ENCODE peak calls at places on chromosome 3, in eight cellular contexts. P is occipital lobe, Y is EL, R is GM18507, G is foreskin keratinocyte, E is NCI-H1436, O is type B pancreatic cell, B is hepatocyte. M is an unnamed sample.

GRCh38 chr3:32421991-32422859 is 30.6 kb downstream of the CMTM7 start:
- DNase-seq in P (no peak), Y (peak), R (no peak), G (peak), E (no peak), O (no peak), B (no peak), M (peak)

GRCh38 chr3:33196538-33196937 is 22.1 kb downstream of the SUSD5 start:
- DNase-seq in P (no peak), Y (no peak), R (no peak), G (no peak), E (no peak), O (no peak), B (peak), M (no peak)

GRCh38 chr3:124322309-124322880 is 330.5 kb upstream of the ROPN1 start:
- DNase-seq in P (no peak), Y (no peak), R (no peak), G (no peak), E (no peak), O (no peak), B (no peak), M (no peak)

GRCh38 chr3:61847784-61848462 is 286.6 kb downstream of the PTPRG start:
- DNase-seq in P (peak), Y (peak), R (no peak), G (no peak), E (no peak), O (no peak), B (peak), M (no peak)

GRCh38 chr3:111577798-111578685 is 17.1 kb downstream of the ZBED2 start:
- DNase-seq in P (no peak), Y (peak), R (no peak), G (peak), E (peak), O (no peak), B (peak), M (no peak)

GRCh38 chr3:109707642-109708041 is 370.3 kb upstream of the DPPA4 start:
- DNase-seq in P (no peak), Y (peak), R (no peak), G (no peak), E (no peak), O (no peak), B (no peak), M (no peak)

GRCh38 chr3:22089284-22089683 is 338.3 kb upstream of the ZNF385D start:
- DNase-seq in P (no peak), Y (peak), R (peak), G (peak), E (no peak), O (no peak), B (peak), M (no peak)

GRCh38 chr3:11915621-11916417 is 69.1 kb upstream of the TAMM41 start:
- DNase-seq in P (no peak), Y (no peak), R (no peak), G (no peak), E (no peak), O (peak), B (no peak), M (no peak)

GRCh38 chr3:194268659-194269487 is 82.3 kb downstream of the CPN2 start:
- DNase-seq in P (no peak), Y (no peak), R (no peak), G (no peak), E (no peak), O (no peak), B (no peak), M (no peak)

GRCh38 chr3:197750863-197751737 is 1.4 kb downstream of the FYTTD1 start:
- DNase-seq in P (peak), Y (peak), R (no peak), G (peak), E (no peak), O (no peak), B (peak), M (no peak)

GRCh38 chr3:25557641-25558040 is 107.1 kb downstream of the TOP2B start:
- DNase-seq in P (no peak), Y (no peak), R (no peak), G (no peak), E (no peak), O (no peak), B (no peak), M (no peak)

GRCh38 chr3:190586631-190587000 is 72.7 kb downstream of the IL1RAP start:
- DNase-seq in P (no peak), Y (peak), R (peak), G (peak), E (peak), O (no peak), B (peak), M (peak)